ENCODE peak calls at places on chromosomes 5 and 9, in seven cellular contexts. B is MM.1S, G is heart left ventricle, C is NCI-H2081, F is amniotic stem cell, D is NCI-H460, Y is glutamatergic neuron. S is an unnamed sample.

GRCh38 chr9:137531099-137531765 is 19.0 kb downstream of the PNPLA7 start:
- DNase-seq in B (no peak), G (no peak), C (no peak), F (no peak), D (no peak), Y (no peak), S (no peak)

GRCh38 chr5:107389769-107390168 is 281.0 kb downstream of the EFNA5 start:
- DNase-seq in B (no peak), G (no peak), C (no peak), F (no peak), D (no peak), Y (no peak), S (no peak)

GRCh38 chr5:132962429-132962928 is 955 bp downstream of the AFF4 start:
- DNase-seq in B (peak), G (no peak), C (peak), F (no peak), D (peak), Y (peak), S (no peak)

GRCh38 chr9:16128003-16128402 is 575.2 kb downstream of the CCDC171 start:
- DNase-seq in B (no peak), G (no peak), C (no peak), F (no peak), D (no peak), Y (no peak), S (no peak)

GRCh38 chr5:1883120-1883924 is 597 bp upstream of the IRX4 start:
- DNase-seq in B (no peak), G (peak), C (no peak), F (no peak), D (peak), Y (peak), S (peak)

GRCh38 chr5:138386290-138386689 is 33.8 kb downstream of the KDM3B start:
- DNase-seq in B (no peak), G (no peak), C (no peak), F (no peak), D (no peak), Y (no peak), S (no peak)

GRCh38 chr5:140118294-140118936 is 4.5 kb downstream of the PURA start:
- DNase-seq in B (no peak), G (no peak), C (no peak), F (no peak), D (no peak), Y (no peak), S (no peak)

GRCh38 chr5:126403871-126404270 is 19.3 kb upstream of the GRAMD2B start:
- DNase-seq in B (no peak), G (no peak), C (no peak), F (no peak), D (no peak), Y (no peak), S (no peak)

GRCh38 chr9:130972957-130973685 is 34.1 kb upstream of the FIBCD1 start:
- DNase-seq in B (no peak), G (no peak), C (no peak), F (no peak), D (no peak), Y (no peak), S (no peak)

GRCh38 chr5:7392401-7393024 is 3.4 kb upstream of the ADCY2 start:
- DNase-seq in B (peak), G (no peak), C (peak), F (no peak), D (peak), Y (no peak), S (no peak)

GRCh38 chr5:53406630-53407316 is 73.7 kb upstream of the FST start:
- DNase-seq in B (no peak), G (no peak), C (no peak), F (peak), D (peak), Y (no peak), S (no peak)

GRCh38 chr5:99285606-99286005 is 356.8 kb upstream of the CHD1 start:
- DNase-seq in B (no peak), G (no peak), C (no peak), F (no peak), D (no peak), Y (no peak), S (no peak)

GRCh38 chr9:107410045-107410819 is 79.3 kb downstream of the KLF4 start:
- DNase-seq in B (no peak), G (no peak), C (no peak), F (no peak), D (no peak), Y (no peak), S (no peak)

GRCh38 chr9:98851730-98852462 is 44.4 kb downstream of the GALNT12 start:
- DNase-seq in B (no peak), G (no peak), C (no peak), F (no peak), D (no peak), Y (no peak), S (no peak)

GRCh38 chr9:38022203-38022602 is 46.8 kb downstream of the SHB start:
- DNase-seq in B (no peak), G (no peak), C (no peak), F (no peak), D (no peak), Y (no peak), S (no peak)

GRCh38 chr5:149677721-149678120 is 52.4 kb upstream of the PPARGC1B start:
- DNase-seq in B (no peak), G (peak), C (no peak), F (no peak), D (no peak), Y (no peak), S (peak)

GRCh38 chr5:153617190-153617589 is 126.7 kb downstream of the GRIA1 start:
- DNase-seq in B (no peak), G (no peak), C (no peak), F (no peak), D (no peak), Y (no peak), S (no peak)

GRCh38 chr5:9544056-9544455 is 1.8 kb downstream of the SEMA5A start:
- DNase-seq in B (peak), G (no peak), C (no peak), F (no peak), D (no peak), Y (no peak), S (no peak)

GRCh38 chr5:42059291-42059690 is 134.2 kb downstream of the FBXO4 start:
- DNase-seq in B (no peak), G (no peak), C (no peak), F (no peak), D (no peak), Y (no peak), S (no peak)

GRCh38 chr5:157025093-157025698 is 33.7 kb downstream of the HAVCR1 start:
- DNase-seq in B (no peak), G (no peak), C (no peak), F (no peak), D (no peak), Y (no peak), S (no peak)

GRCh38 chr5:149389552-149390495 is 10.7 kb upstream of the IL17B start:
- DNase-seq in B (no peak), G (peak), C (no peak), F (no peak), D (no peak), Y (no peak), S (no peak)

S was measured in left ventricle myocardium inferior.